ENCODE peak calls at places on chromosomes 12 and 14, in four cellular contexts. Q is brain microvascular endothelial cell; X is mucosa of gallbladder; I is effector CD8-positive, alpha-beta T cell. H is an unnamed sample.

GRCh38 chr12:65343801-65344200 is 65.3 kb downstream of the MSRB3 start:
- DNase-seq in Q (no peak), X (no peak), I (no peak), H (no peak)

GRCh38 chr12:27333311-27334009 is 824 bp downstream of the BMAL2 start:
- DNase-seq in Q (no peak), X (no peak), I (no peak), H (peak; percentile 37)

GRCh38 chr12:16348435-16349131 is 1.1 kb downstream of the MGST1 start:
- DNase-seq in Q (no peak), X (no peak), I (no peak), H (no peak)

GRCh38 chr14:94679941-94680340 is 67.8 kb downstream of the SERPINA3 start:
- DNase-seq in Q (no peak), X (no peak), I (no peak), H (no peak)

GRCh38 chr12:31736472-31736871 is 7.7 kb upstream of the AMN1 start:
- DNase-seq in Q (peak; percentile 97), X (no peak), I (peak; percentile 30), H (no peak)

GRCh38 chr14:69354383-69355154 is 43.5 kb downstream of the ERH start:
- DNase-seq in Q (no peak), X (no peak), I (no peak), H (no peak)

GRCh38 chr12:8108808-8109398 is 14.5 kb upstream of the CLEC4A start:
- DNase-seq in Q (peak; percentile 76), X (peak; percentile 82), I (peak; percentile 65), H (peak; percentile 84)

GRCh38 chr14:68924392-68925158 is 54.5 kb downstream of the ACTN1 start:
- DNase-seq in Q (no peak), X (no peak), I (no peak), H (no peak)

GRCh38 chr14:73438993-73439392 is 19.4 kb downstream of the NUMB start:
- DNase-seq in Q (no peak), X (no peak), I (no peak), H (no peak)

GRCh38 chr12:52156310-52156709 is 35.5 kb downstream of the KRT80 start:
- DNase-seq in Q (no peak), X (no peak), I (no peak), H (no peak)

GRCh38 chr14:104855532-104856090 is 9.5 kb upstream of the CEP170B start:
- DNase-seq in Q (no peak), X (no peak), I (no peak), H (no peak)

GRCh38 chr14:73173092-73173735 is 36.9 kb downstream of the PSEN1 start:
- DNase-seq in Q (peak; percentile 20), X (no peak), I (no peak), H (no peak)

GRCh38 chr14:92603309-92604257 is 90.0 kb downstream of the RIN3 start:
- DNase-seq in Q (peak; percentile 64), X (peak; percentile 34), I (peak; percentile 30), H (no peak)

GRCh38 chr12:53079226-53080117 is at the start of gene SPRYD3:
- DNase-seq in Q (peak; percentile 96), X (peak; percentile 97), I (peak; percentile 96), H (peak; percentile 98)